ENCODE peak calls at places on chromosome 10, in six cellular contexts. R is IMR-90, B is mesenchymal stem cell, P is H9, F is trophoblast cell, K is H1. Q is an unnamed sample.

GRCh38 chr10:99548041-99548530 is 15.3 kb downstream of the NKX2-3 start:
- DNase-seq in P (peak; percentile 61), R (peak; percentile 8), K (no peak), F (no peak), B (peak; percentile 53), Q (no peak)

GRCh38 chr10:44046605-44047004 is 338.3 kb downstream of the CXCL12 start:
- DNase-seq in R (peak; percentile 52), F (peak; percentile 79), K (peak; percentile 38), P (no peak), B (no peak), Q (no peak)

GRCh38 chr10:18689498-18689897 is 30.3 kb downstream of the ARL5B start:
- DNase-seq in B (peak; percentile 34), K (no peak), P (no peak), F (no peak), R (peak; percentile 65), Q (peak; percentile 4)

GRCh38 chr10:71753091-71753959 is 20.0 kb downstream of the VSIR start:
- DNase-seq in B (no peak), F (no peak), R (no peak), K (no peak), P (no peak), Q (no peak)

GRCh38 chr10:116440330-116441030 is 12.8 kb downstream of the PNLIPRP3 start:
- DNase-seq in K (no peak), B (no peak), R (no peak), P (no peak), F (no peak), Q (no peak)

GRCh38 chr10:113047963-113048781 is 98.1 kb downstream of the TCF7L2 start:
- DNase-seq in K (peak; percentile 46), R (no peak), F (peak; percentile 47), P (no peak), B (peak; percentile 76), Q (no peak)

GRCh38 chr10:3875842-3876235 is 90.8 kb upstream of the KLF6 start:
- DNase-seq in P (no peak), B (no peak), R (no peak), K (no peak), F (no peak), Q (no peak)

GRCh38 chr10:93435621-93436385 is 46.3 kb downstream of the MYOF start:
- DNase-seq in F (no peak), K (no peak), P (no peak), B (peak; percentile 81), R (peak; percentile 43), Q (peak; percentile 61)

GRCh38 chr10:7773845-7774801 is 13.7 kb downstream of the KIN start:
- DNase-seq in B (no peak), F (no peak), R (no peak), K (no peak), P (no peak), Q (no peak)

GRCh38 chr10:85420501-85421191 is 945.9 kb downstream of the GRID1 start:
- DNase-seq in B (peak; percentile 2), R (no peak), F (no peak), K (peak; percentile 56), P (peak; percentile 85), Q (peak; percentile 73)

GRCh38 chr10:101467286-101467770 is 113.4 kb downstream of the BTRC start:
- DNase-seq in R (peak; percentile 78), P (peak; percentile 42), F (peak; percentile 38), K (no peak), B (peak; percentile 80), Q (peak; percentile 72)

GRCh38 chr10:101671453-101671852 is 23.5 kb downstream of the FBXW4 start:
- DNase-seq in B (no peak), F (no peak), K (no peak), P (no peak), R (no peak), Q (no peak)

GRCh38 chr10:5527332-5528200 is 2.8 kb downstream of the CALML3 start:
- DNase-seq in R (no peak), B (no peak), F (no peak), K (no peak), P (peak; percentile 25), Q (no peak)

GRCh38 chr10:14653271-14654161 is 121.2 kb downstream of the FAM107B start:
- DNase-seq in R (peak; percentile 74), K (no peak), F (peak; percentile 88), P (peak; percentile 52), B (peak; percentile 94), Q (peak; percentile 78)

GRCh38 chr10:62183857-62184805 is 84.5 kb downstream of the RTKN2 start:
- DNase-seq in K (no peak), B (no peak), P (no peak), F (no peak), R (no peak), Q (no peak)

GRCh38 chr10:21264271-21264670 is 261.2 kb downstream of the SKIDA1 start:
- DNase-seq in F (peak; percentile 67), P (no peak), K (no peak), B (no peak), R (no peak), Q (no peak)

GRCh38 chr10:73875139-73875475 is 752 bp upstream of the CAMK2G start:
- DNase-seq in P (no peak), K (no peak), F (no peak), R (no peak), B (no peak), Q (no peak)

GRCh38 chr10:99612167-99612831 is 7.9 kb downstream of the SLC25A28 start:
- DNase-seq in K (no peak), P (peak; percentile 58), R (peak; percentile 62), F (peak; percentile 44), B (peak; percentile 76), Q (peak; percentile 63)

DNA sequence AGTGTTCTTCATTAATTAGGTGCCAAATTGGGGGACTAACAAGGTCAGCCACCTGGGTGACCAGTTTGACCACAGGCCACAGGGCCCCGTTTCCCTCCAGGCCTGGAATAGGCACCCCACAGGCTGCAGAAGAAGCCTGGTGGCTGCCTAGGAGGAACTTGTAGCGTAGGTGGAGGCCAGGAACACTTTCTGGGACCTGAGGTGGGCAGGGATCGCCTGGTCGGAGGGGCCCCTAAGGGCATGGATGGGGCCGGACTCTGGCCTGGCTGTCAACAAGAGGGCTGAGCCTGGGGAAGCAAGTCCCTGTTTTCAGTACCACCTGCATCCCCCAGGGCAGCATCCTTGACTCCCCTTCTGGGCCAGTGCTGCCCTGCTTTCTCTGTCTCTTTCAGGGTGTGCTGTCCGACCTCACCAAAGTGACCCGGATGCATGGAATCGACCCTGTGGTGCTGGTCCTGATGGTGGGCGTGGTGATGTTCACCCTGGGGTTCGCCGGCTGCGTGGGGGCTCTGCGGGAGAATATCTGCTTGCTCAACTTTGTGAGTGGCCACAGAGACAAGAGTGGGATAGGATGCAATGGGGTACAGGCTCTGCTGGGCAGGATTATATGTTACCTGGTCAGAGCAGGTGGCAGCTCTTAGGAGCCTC is 30.7 kb upstream of the SH2D4B start:
- DNase-seq in B (no peak), R (no peak), K (no peak), P (no peak), F (no peak), Q (no peak)
- H2BK5ac ChIP-seq in B (peak overlapping the region; percentile 93), R (peak overlapping the region; percentile 74), K (no peak overlapping the region), P (no peak overlapping the region), F (peak overlapping the region; percentile 94), Q (no peak overlapping the region)

GRCh38 chr10:80966326-80966986 is 428.8 kb downstream of the SH2D4B start:
- DNase-seq in P (no peak), B (no peak), K (no peak), F (no peak), R (no peak), Q (no peak)

GRCh38 chr10:80964955-80965614 is 427.4 kb downstream of the SH2D4B start:
- DNase-seq in K (no peak), F (no peak), B (no peak), R (no peak), P (no peak), Q (no peak)

GRCh38 chr10:80968903-80969302 is 431.2 kb downstream of the SH2D4B start:
- DNase-seq in P (no peak), R (no peak), F (no peak), B (no peak), K (no peak), Q (no peak)

GRCh38 chr10:80964179-80964578 is 426.5 kb downstream of the SH2D4B start:
- DNase-seq in F (no peak), P (no peak), B (no peak), K (no peak), R (no peak), Q (no peak)
- H3K14ac ChIP-seq in F (no peak overlapping the region), P (no peak overlapping the region), B (no peak overlapping the region), K (no peak overlapping the region), R (no peak overlapping the region), Q (no peak overlapping the region)

GRCh38 chr10:1677307-1677939 is 59.9 kb downstream of the ADARB2 start:
- DNase-seq in F (no peak), B (no peak), P (no peak), K (no peak), R (no peak), Q (no peak)
- H4K8ac ChIP-seq in F (no peak overlapping the region), B (no peak overlapping the region), P (no peak overlapping the region), K (no peak overlapping the region), R (no peak overlapping the region), Q (no peak overlapping the region)

DNA sequence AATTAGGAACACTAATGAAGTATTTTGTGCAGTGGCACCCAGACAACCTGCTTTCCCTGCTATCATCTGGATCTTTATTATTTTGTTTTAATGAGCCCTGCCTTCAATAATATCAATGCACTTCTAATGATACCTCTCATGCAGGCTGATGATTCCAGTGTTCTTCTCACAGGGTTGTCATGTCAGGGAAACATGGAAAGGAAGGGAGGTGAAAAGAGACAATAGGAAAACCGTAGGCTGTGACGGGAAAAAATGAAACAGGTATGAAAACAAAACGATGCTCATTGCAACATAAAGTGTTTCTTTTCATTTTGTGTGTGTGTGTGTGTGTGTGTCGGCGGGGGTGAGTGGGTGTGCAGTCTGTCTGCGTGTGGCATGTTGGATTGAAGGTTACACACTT is 102.6 kb upstream of the CTBP2 start:
- DNase-seq in R (no peak), B (no peak), P (no peak), F (no peak), K (no peak), Q (no peak)
- H2BK5ac ChIP-seq in R (no peak overlapping the region), B (no peak overlapping the region), P (no peak overlapping the region), F (no peak overlapping the region), K (no peak overlapping the region), Q (no peak overlapping the region)

GRCh38 chr10:128803790-128804189 is 663.3 kb upstream of the MGMT start:
- DNase-seq in P (no peak), B (no peak), F (no peak), R (no peak), K (peak; percentile 48), Q (no peak)

GRCh38 chr10:128804411-128804810 is 662.6 kb upstream of the MGMT start:
- DNase-seq in K (no peak), F (no peak), P (no peak), B (no peak), R (no peak), Q (no peak)

GRCh38 chr10:128796513-128796912 is 670.3 kb upstream of the MKI67 start:
- DNase-seq in P (no peak), B (no peak), F (no peak), R (no peak), K (no peak), Q (no peak)

GRCh38 chr10:128802062-128802461 is 665.0 kb upstream of the MGMT start:
- DNase-seq in B (no peak), R (no peak), F (no peak), K (peak; percentile 17), P (no peak), Q (no peak)
- H3K14ac ChIP-seq in B (no peak overlapping the region), R (no peak overlapping the region), F (no peak overlapping the region), K (no peak overlapping the region), P (no peak overlapping the region), Q (no peak overlapping the region)